ENCODE peak calls at places on chromosomes 4 and X, in ten cellular contexts. F is uterus; O is cardiac muscle cell; C is effector memory CD4-positive, alpha-beta T cell; V is H1; A is OCI-LY7; Z is fibroblast of lung; P is astrocyte; S is lower lobe of right lung; G is upper lobe of left lung. Y is an unnamed sample.

GRCh38 chrX:39152106-39152649 is 350.9 kb downstream of the MID1IP1 start:
- DNase-seq in F (no peak), O (peak; percentile 13), C (no peak), V (no peak), A (peak; percentile 51), Z (no peak), P (no peak), S (peak; percentile 59), G (peak; percentile 42), Y (no peak)

GRCh38 chrX:121456315-121456714 is 408.9 kb downstream of the GLUD2 start:
- DNase-seq in F (no peak), O (no peak), C (no peak), V (no peak), A (peak; percentile 61), Z (no peak), P (no peak), S (no peak), G (no peak), Y (no peak)

GRCh38 chrX:130190801-130191200 is 19.0 kb downstream of the RAB33A start:
- DNase-seq in F (no peak), O (no peak), C (no peak), V (no peak), A (no peak), Z (no peak), P (no peak), S (no peak), G (no peak), Y (no peak)

GRCh38 chr4:24686866-24687672 is 102.7 kb upstream of the DHX15 start:
- DNase-seq in F (no peak), O (peak; percentile 45), C (no peak), V (no peak), A (peak; percentile 11), Z (peak; percentile 6), P (no peak), S (peak; percentile 53), G (no peak), Y (no peak)

GRCh38 chrX:130770615-130771014 is 132.4 kb downstream of the ENOX2 start:
- DNase-seq in F (no peak), O (peak; percentile 75), C (no peak), V (no peak), A (no peak), Z (peak; percentile 80), P (peak; percentile 86), S (no peak), G (no peak), Y (no peak)

GRCh38 chrX:111376897-111377601 is 34.9 kb downstream of the DCX start:
- DNase-seq in F (no peak), O (no peak), C (no peak), V (no peak), A (no peak), Z (no peak), P (no peak), S (no peak), G (no peak), Y (no peak)

GRCh38 chr4:40908702-40909362 is 159.1 kb downstream of the NSUN7 start:
- DNase-seq in F (peak; percentile 57), O (peak; percentile 85), C (peak; percentile 16), V (peak; percentile 69), A (peak; percentile 86), Z (peak; percentile 77), P (peak; percentile 46), S (peak; percentile 78), G (peak; percentile 84), Y (no peak)

GRCh38 chr4:1815997-1816860 is 23.1 kb downstream of the FGFR3 start:
- DNase-seq in F (no peak), O (no peak), C (no peak), V (no peak), A (no peak), Z (no peak), P (no peak), S (no peak), G (no peak), Y (no peak)

GRCh38 chrX:53262918-53263394 is 18.4 kb downstream of the IQSEC2 start:
- DNase-seq in F (no peak), O (peak; percentile 63), C (no peak), V (no peak), A (no peak), Z (peak; percentile 53), P (peak; percentile 56), S (no peak), G (no peak), Y (no peak)

GRCh38 chrX:12844319-12844718 is 22.6 kb upstream of the TLR7 start:
- DNase-seq in F (no peak), O (no peak), C (no peak), V (no peak), A (no peak), Z (no peak), P (no peak), S (no peak), G (no peak), Y (no peak)

GRCh38 chr4:69583543-69583942 is 55.9 kb downstream of the UGT2A2 start:
- DNase-seq in F (no peak), O (no peak), C (no peak), V (no peak), A (no peak), Z (no peak), P (no peak), S (no peak), G (no peak), Y (no peak)

GRCh38 chr4:21209854-21210253 is 509.6 kb downstream of the PACRGL start:
- DNase-seq in F (no peak), O (no peak), C (no peak), V (no peak), A (no peak), Z (no peak), P (no peak), S (no peak), G (no peak), Y (no peak)

GRCh38 chr4:42627887-42628646 is 28.8 kb downstream of the ATP8A1 start:
- DNase-seq in F (peak; percentile 45), O (peak; percentile 17), C (peak; percentile 5), V (no peak), A (peak; percentile 81), Z (no peak), P (no peak), S (no peak), G (no peak), Y (peak; percentile 51)

GRCh38 chrX:134679644-134680043 is 21.4 kb upstream of the PLAC1 start:
- DNase-seq in F (no peak), O (no peak), C (no peak), V (no peak), A (no peak), Z (no peak), P (no peak), S (no peak), G (no peak), Y (no peak)

GRCh38 chr4:14167876-14168510 is 540.5 kb upstream of the BOD1L1 start:
- DNase-seq in F (no peak), O (peak; percentile 54), C (no peak), V (no peak), A (no peak), Z (peak; percentile 9), P (peak; percentile 20), S (no peak), G (no peak), Y (no peak)

GRCh38 chr4:45741897-45742296 is 382.0 kb downstream of the GABRG1 start:
- DNase-seq in F (no peak), O (no peak), C (no peak), V (no peak), A (no peak), Z (no peak), P (no peak), S (no peak), G (no peak), Y (no peak)

DNA sequence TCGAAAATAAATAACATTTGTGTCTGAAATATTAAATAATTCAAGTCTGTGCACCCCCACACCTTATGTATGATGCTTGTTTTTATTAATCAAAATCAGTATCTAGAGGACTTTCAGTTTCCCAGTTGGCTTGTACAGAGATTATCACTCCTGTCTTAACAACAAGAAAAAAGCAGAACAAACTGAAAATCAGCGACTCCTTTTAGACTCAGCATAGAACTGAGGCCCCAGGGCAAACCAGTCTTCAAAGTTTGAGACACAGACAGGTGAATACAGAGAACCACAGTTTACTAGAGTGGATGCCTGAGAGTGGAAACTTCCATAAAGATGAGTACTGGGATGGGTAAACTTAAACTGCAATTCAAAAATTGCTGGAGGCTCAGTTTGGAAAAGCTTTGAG is 142.8 kb upstream of the KLF8 start:
- DNase-seq in F (no peak), O (no peak), C (no peak), V (no peak), A (no peak), Z (no peak), P (no peak), S (no peak), G (no peak), Y (no peak)
- H3K9me3 ChIP-seq in F (no peaks in the 10 kb centered on the region), O (no peaks in the 10 kb centered on the region), C (no peaks in the 10 kb centered on the region), V (no peaks in the 10 kb centered on the region), A (no peaks in the 10 kb centered on the region), Z (no peaks in the 10 kb centered on the region), P (no peaks in the 10 kb centered on the region), S (no peaks in the 10 kb centered on the region), G (no peaks in the 10 kb centered on the region), Y (no peaks in the 10 kb centered on the region)

DNA sequence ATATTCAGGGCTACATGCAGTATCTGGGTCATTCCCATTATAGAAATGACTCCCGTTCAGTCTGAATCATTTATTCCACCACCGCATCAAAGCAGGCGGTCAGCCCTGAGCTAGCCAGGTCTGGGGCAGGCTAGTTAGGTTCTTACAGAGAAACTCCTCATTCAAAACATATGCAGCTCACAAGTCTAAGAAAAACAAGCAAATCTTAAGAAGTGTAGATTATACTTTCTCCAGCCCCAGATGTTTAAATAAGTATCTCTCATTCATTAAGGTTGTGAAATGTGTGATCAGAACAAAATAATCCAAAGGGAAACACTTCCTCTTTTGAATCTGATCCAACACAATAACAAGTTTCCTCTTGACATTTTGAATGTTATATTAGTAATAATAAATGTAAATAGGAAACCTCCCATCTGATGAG is 441.9 kb downstream of the INPP4B start:
- DNase-seq in F (peak; percentile 24), O (peak; percentile 61), C (no peak), V (no peak), A (no peak), Z (peak; percentile 62), P (peak; percentile 83), S (no peak), G (no peak), Y (no peak)
- H3K4me1 ChIP-seq in F (no peaks in the 10 kb centered on the region), O (peaks cover 22% of the 10 kb centered on the region), C (peaks cover 17% of the 10 kb centered on the region), V (no peaks in the 10 kb centered on the region), A (no peaks in the 10 kb centered on the region), Z (peaks cover 13% of the 10 kb centered on the region), P (peaks cover 54% of the 10 kb centered on the region), S (peaks cover 19% of the 10 kb centered on the region), G (peaks cover 28% of the 10 kb centered on the region), Y (no peaks in the 10 kb centered on the region)

DNA sequence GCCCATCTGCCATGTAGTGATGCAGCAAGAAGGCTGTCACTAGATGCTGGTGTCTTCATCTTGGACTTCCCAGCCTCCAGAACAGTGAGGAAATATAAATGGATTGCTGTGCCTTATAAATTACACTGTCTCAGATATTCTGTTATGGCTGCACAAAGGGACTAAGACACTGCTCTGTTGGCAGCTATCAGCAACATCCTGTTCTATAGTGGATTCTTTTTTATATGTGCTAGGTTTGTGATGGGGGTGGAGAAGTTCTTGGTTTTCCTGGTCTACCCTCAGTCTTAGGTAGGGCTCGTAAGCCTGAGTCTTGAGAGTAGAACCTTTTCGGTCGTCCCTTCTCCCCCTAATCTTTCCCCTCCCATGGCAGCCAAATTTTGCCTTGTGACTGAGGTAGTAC is 17.3 kb downstream of the STIM2 start:
- DNase-seq in F (no peak), O (no peak), C (no peak), V (no peak), A (no peak), Z (no peak), P (no peak), S (no peak), G (no peak), Y (no peak)
- H3K9me3 ChIP-seq in F (no peaks in the 10 kb centered on the region), O (no peaks in the 10 kb centered on the region), C (no peaks in the 10 kb centered on the region), V (no peaks in the 10 kb centered on the region), A (peaks cover 54% of the 10 kb centered on the region), Z (no peaks in the 10 kb centered on the region), P (no peaks in the 10 kb centered on the region), S (no peaks in the 10 kb centered on the region), G (no peaks in the 10 kb centered on the region), Y (no peaks in the 10 kb centered on the region)

GRCh38 chr4:110612631-110613269 is 10.1 kb downstream of the PITX2 start:
- DNase-seq in F (no peak), O (no peak), C (no peak), V (no peak), A (no peak), Z (no peak), P (no peak), S (no peak), G (no peak), Y (no peak)
- H3K4me1 ChIP-seq in F (no peaks in the 10 kb centered on the region), O (peaks cover 13% of the 10 kb centered on the region), C (peaks cover 2% of the 10 kb centered on the region), V (peaks cover 3% of the 10 kb centered on the region), A (no peaks in the 10 kb centered on the region), Z (no peaks in the 10 kb centered on the region), P (peaks cover 4% of the 10 kb centered on the region), S (peaks cover 9% of the 10 kb centered on the region), G (peaks cover 20% of the 10 kb centered on the region), Y (no peaks in the 10 kb centered on the region)

Y was measured in breast epithelium.